ENCODE peak calls at places on chromosomes 12 and 14, in five cellular contexts. U is CD8-positive, alpha-beta memory T cell; O is uterus; S is tibial artery; G is mesenchymal stem cell. Q is an unnamed sample.

GRCh38 chr14:68268719-68269118 is 449.1 kb downstream of the RAD51B start:
- DNase-seq in U (no peak), G (peak), S (no peak), O (no peak), Q (no peak)

GRCh38 chr12:3045989-3046388 is 31.2 kb upstream of the TSPAN9 start:
- DNase-seq in G (no peak), S (no peak), O (no peak), U (no peak), Q (no peak)

GRCh38 chr12:49019435-49020317 is 1.1 kb upstream of the PRKAG1 start:
- DNase-seq in O (peak), G (peak), U (peak), S (no peak), Q (peak)

GRCh38 chr12:16300706-16301105 is 23.2 kb upstream of the SLC15A5 start:
- DNase-seq in S (peak), O (peak), U (no peak), G (no peak), Q (no peak)

GRCh38 chr14:50808053-50808452 is 22.9 kb downstream of the NIN start:
- DNase-seq in O (no peak), G (no peak), S (no peak), U (no peak), Q (no peak)

GRCh38 chr12:5395443-5396401 is 36.2 kb upstream of the NTF3 start:
- DNase-seq in O (peak), U (no peak), G (no peak), S (no peak), Q (no peak)

GRCh38 chr14:63224196-63224595 is 20.0 kb downstream of the RHOJ start:
- DNase-seq in U (no peak), S (no peak), G (no peak), O (no peak), Q (no peak)

GRCh38 chr14:35993512-35993960 is 167.4 kb downstream of the BRMS1L start:
- DNase-seq in S (no peak), G (no peak), O (no peak), U (no peak), Q (no peak)

GRCh38 chr12:3795096-3795799 is 42.3 kb upstream of the CRACR2A start:
- DNase-seq in U (no peak), O (no peak), S (no peak), G (no peak), Q (no peak)

GRCh38 chr14:104583424-104584114 is 4.0 kb downstream of the C14orf180 start:
- DNase-seq in S (no peak), G (no peak), U (no peak), O (no peak), Q (no peak)

GRCh38 chr14:91869556-91869955 is 2.2 kb upstream of the TC2N start:
- DNase-seq in G (peak), U (no peak), O (no peak), S (no peak), Q (no peak)
- H3K27ac ChIP-seq in G (no peak), U (peak), O (no peak), S (no peak), Q (no peak)

DNA sequence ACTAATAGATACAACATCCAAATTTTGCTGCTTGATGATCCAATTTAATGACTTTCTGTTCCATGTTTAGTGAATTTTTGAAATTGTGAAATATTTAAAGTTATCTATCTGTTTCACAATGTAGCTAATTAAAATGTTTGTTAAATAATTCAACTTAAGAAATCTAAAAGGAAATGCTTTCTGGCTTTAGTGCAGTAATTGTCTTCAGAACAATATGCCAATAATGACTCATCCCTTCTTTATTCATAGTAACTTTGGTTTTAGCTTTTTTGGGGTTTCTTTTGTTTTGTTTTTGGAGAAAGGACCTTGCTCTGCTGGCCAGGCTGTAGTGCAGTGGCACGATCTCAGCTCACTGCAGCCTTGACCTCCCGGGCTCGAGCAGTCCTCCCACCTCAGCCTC is 479.2 kb upstream of the RGS6 start:
- DNase-seq in S (no peak), G (no peak), U (no peak), O (no peak), Q (no peak)
- H3K27ac ChIP-seq in S (no peak), G (no peak), U (no peak), O (no peak), Q (no peak)

GRCh38 chr12:130819681-130820080 is 19.4 kb downstream of the STX2 start:
- DNase-seq in G (no peak), U (no peak), O (no peak), S (no peak), Q (no peak)

GRCh38 chr12:130819248-130819576 is 19.8 kb downstream of the STX2 start:
- DNase-seq in G (no peak), S (no peak), O (no peak), U (no peak), Q (no peak)

GRCh38 chr12:130817804-130818203 is 21.2 kb downstream of the STX2 start:
- DNase-seq in S (no peak), G (no peak), O (no peak), U (no peak), Q (no peak)

GRCh38 chr12:130816055-130816454 is 23.0 kb downstream of the STX2 start:
- DNase-seq in U (no peak), O (no peak), S (no peak), G (no peak), Q (no peak)

GRCh38 chr12:130818381-130819247 is 20.4 kb downstream of the STX2 start:
- DNase-seq in G (peak), S (no peak), O (peak), U (peak), Q (peak)
- H3K27ac ChIP-seq in G (no peak), S (peak), O (peak), U (peak), Q (no peak)

GRCh38 chr14:92692822-92693226 is 55.6 kb downstream of the LGMN start:
- DNase-seq in O (peak), S (peak), U (no peak), G (peak), Q (peak)
- H3K27ac ChIP-seq in O (no peak), S (no peak), U (no peak), G (no peak), Q (no peak)

GRCh38 chr12:31363416-31363809 is 37.5 kb upstream of the SINHCAF start:
- DNase-seq in O (no peak), S (no peak), U (no peak), G (no peak), Q (no peak)
- H3K27ac ChIP-seq in O (no peak), S (no peak), U (no peak), G (no peak), Q (no peak)

GRCh38 chr12:124836759-124837158 is 26.9 kb downstream of the SCARB1 start:
- DNase-seq in G (no peak), U (no peak), S (no peak), O (no peak), Q (no peak)

GRCh38 chr12:124834822-124835221 is 28.8 kb downstream of the SCARB1 start:
- DNase-seq in G (no peak), O (no peak), S (no peak), U (no peak), Q (no peak)

GRCh38 chr12:124837249-124837897 is 26.3 kb downstream of the SCARB1 start:
- DNase-seq in U (no peak), O (no peak), S (no peak), G (no peak), Q (no peak)

GRCh38 chr12:124835652-124836410 is 27.8 kb downstream of the SCARB1 start:
- DNase-seq in O (no peak), S (no peak), U (no peak), G (no peak), Q (no peak)

DNA sequence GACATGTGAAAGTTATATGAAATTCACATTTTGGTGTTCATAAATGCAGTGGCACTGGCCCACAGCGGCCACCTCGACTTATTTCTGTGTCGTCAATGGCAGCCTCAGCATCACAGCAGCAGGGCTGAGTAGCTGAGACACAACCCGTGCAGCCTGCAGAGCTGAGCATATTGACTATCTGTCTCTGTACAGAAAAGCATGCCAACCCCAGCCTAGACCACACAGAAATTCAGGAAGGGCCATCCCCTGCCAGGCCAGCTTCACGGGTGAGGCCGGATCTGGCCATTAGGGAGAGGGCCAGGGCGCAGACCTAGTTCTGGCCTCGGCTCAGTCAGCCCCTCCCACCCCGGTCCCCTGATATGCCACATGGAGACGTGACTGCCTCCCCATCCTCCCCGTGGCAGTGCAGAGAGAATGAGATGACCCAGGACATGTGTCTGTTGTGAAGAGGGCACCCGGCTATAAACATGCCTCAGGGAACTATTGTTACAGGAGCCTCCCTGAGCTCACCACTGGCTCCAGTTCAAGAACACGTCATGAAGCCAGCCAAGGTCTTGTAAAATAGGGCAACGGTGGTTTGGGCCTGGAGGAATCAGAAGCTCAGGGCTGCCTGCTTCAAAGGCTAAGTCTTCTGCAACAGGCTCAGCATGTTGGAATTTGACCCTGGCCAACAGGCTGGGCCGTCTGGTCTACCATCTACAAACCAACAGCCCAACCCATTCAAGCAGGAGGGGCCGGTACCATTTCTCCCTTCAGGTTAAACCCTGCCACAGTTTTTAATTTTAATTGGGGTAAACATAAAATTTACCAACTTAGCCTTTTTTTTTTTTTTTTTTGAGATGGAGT is 25.5 kb downstream of the SCARB1 start:
- DNase-seq in U (no peak), S (peak), O (peak), G (peak), Q (peak)
- H3K27ac ChIP-seq in U (no peak), S (no peak), O (peak), G (peak), Q (no peak)

GRCh38 chr14:77848031-77848430 is 48.1 kb downstream of the ADCK1 start:
- DNase-seq in O (no peak), G (no peak), S (no peak), U (no peak), Q (no peak)

GRCh38 chr14:77844802-77845201 is 44.9 kb downstream of the ADCK1 start:
- DNase-seq in G (no peak), S (no peak), O (no peak), U (no peak), Q (no peak)

GRCh38 chr14:77838756-77839565 is 39.1 kb downstream of the ADCK1 start:
- DNase-seq in U (no peak), O (no peak), S (no peak), G (peak), Q (no peak)

DNA sequence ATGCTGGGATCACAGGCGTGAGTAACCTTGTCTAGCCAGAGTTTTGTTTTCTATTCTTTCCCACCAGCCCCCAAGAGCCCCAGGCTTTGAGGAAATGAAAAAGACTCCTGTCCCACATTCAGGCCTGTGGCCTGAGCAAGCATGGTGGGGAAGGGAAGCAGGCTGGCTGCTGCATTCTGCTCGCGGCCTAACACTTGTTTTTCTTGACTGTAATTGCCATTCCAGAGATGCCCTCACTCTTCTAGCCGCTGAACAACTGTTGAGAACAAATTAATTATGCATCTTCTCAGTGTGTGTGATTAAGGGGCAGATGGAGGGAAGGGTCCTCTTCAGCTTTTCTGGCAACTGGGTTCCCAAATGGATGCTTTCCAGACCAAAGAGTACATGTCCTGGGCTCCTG is 43.2 kb downstream of the ADCK1 start:
- DNase-seq in O (no peak), S (no peak), G (no peak), U (no peak), Q (no peak)
- H3K27ac ChIP-seq in O (no peak), S (no peak), G (no peak), U (no peak), Q (no peak)

Q was measured in endothelial cell of umbilical vein.